ENCODE peak calls at places on chromosome X, in nine cellular contexts. I, R, A, Z, G, T, S, U and D are unnamed samples.

GRCh38 chrX:47059142-47059874 is 18.9 kb upstream of the RGN start:
- DNase-seq in I (no peak), R (no peak), A (no peak), Z (no peak), G (no peak), T (no peak), S (no peak), U (no peak), D (no peak)

GRCh38 chrX:131764224-131764623 is 220.3 kb downstream of the OR13H1 start:
- DNase-seq in I (no peak), R (no peak), A (no peak), Z (no peak), G (no peak), T (no peak), S (no peak), U (no peak), D (no peak)

GRCh38 chrX:154529206-154529612 is 13.2 kb upstream of the FAM3A start:
- DNase-seq in I (no peak), R (no peak), A (no peak), Z (no peak), G (no peak), T (peak), S (no peak), U (no peak), D (no peak)

GRCh38 chrX:2629316-2630168 is 61.6 kb upstream of the CD99 start:
- DNase-seq in I (no peak), R (no peak), A (no peak), Z (no peak), G (no peak), T (peak), S (peak), U (no peak), D (no peak)

GRCh38 chrX:151694661-151695582 is at the start of gene PRRG3:
- DNase-seq in I (no peak), R (no peak), A (no peak), Z (peak), G (peak), T (no peak), S (no peak), U (peak), D (no peak)

GRCh38 chrX:39984191-39984956 is 113.4 kb downstream of the BCOR start:
- DNase-seq in I (peak), R (no peak), A (no peak), Z (no peak), G (no peak), T (no peak), S (no peak), U (no peak), D (no peak)

GRCh38 chrX:121322159-121322558 is 274.7 kb downstream of the GLUD2 start:
- DNase-seq in I (no peak), R (no peak), A (no peak), Z (no peak), G (no peak), T (no peak), S (no peak), U (no peak), D (no peak)

GRCh38 chrX:130704053-130705038 is 198.7 kb downstream of the ENOX2 start:
- DNase-seq in I (no peak), R (no peak), A (no peak), Z (no peak), G (no peak), T (peak), S (no peak), U (no peak), D (no peak)

GRCh38 chrX:72316408-72317079 is 10.8 kb upstream of the CITED1 start:
- DNase-seq in I (no peak), R (no peak), A (no peak), Z (no peak), G (peak), T (no peak), S (no peak), U (no peak), D (no peak)

GRCh38 chrX:96407501-96407900 is 277.1 kb upstream of the DIAPH2 start:
- DNase-seq in I (no peak), R (no peak), A (no peak), Z (no peak), G (no peak), T (peak), S (no peak), U (no peak), D (no peak)

GRCh38 chrX:124530803-124531202 is 184.4 kb downstream of the SH2D1A start:
- DNase-seq in I (no peak), R (no peak), A (no peak), Z (no peak), G (no peak), T (no peak), S (no peak), U (no peak), D (no peak)

GRCh38 chrX:154313147-154313546 is 17.6 kb downstream of the TKTL1 start:
- DNase-seq in I (no peak), R (no peak), A (no peak), Z (peak), G (no peak), T (no peak), S (no peak), U (no peak), D (no peak)

GRCh38 chrX:434946-435345 is 48.2 kb upstream of the PPP2R3B start:
- DNase-seq in I (peak), R (no peak), A (no peak), Z (no peak), G (no peak), T (no peak), S (no peak), U (no peak), D (no peak)

DNA sequence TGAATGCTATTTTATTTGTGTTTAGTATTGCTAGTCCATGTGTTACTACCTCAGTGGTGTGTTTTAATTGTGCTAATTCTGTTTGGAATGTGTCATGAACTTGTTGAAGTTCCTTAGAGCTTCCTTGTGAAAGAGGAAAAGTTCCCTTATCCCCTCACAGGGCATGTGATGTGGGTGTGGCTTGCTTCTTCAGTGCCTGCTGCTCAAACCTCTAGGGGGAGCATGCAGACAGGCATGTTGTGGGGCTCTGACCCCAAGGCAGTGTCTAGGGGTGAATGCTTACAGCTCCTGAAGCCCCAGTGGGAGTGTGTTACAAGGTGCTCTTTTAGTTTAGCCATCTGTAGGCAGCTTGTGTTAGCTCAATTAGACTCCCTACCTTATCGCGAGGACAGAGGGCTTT is 86.5 kb downstream of the MAGED4 start:
- DNase-seq in I (no peak), R (no peak), A (no peak), Z (no peak), G (peak), T (peak), S (peak), U (peak), D (no peak)
- TF ChIP-seq CTCF in I (no peak), R (no peak), A (no peak), Z (peak), G (peak), T (no peak), S (no peak), U (no peak), D (peak)

GRCh38 chrX:148662014-148662413 is 161.6 kb downstream of the AFF2 start:
- DNase-seq in I (no peak), R (no peak), A (no peak), Z (no peak), G (no peak), T (no peak), S (no peak), U (no peak), D (no peak)
- TF ChIP-seq CTCF in I (no peak), R (no peak), A (no peak), Z (no peak), G (no peak), T (no peak), S (no peak), U (no peak), D (no peak)

GRCh38 chrX:16282209-16282608 is 114.9 kb downstream of the MAGEB17 start:
- DNase-seq in I (no peak), R (no peak), A (no peak), Z (no peak), G (no peak), T (no peak), S (no peak), U (no peak), D (no peak)

DNA sequence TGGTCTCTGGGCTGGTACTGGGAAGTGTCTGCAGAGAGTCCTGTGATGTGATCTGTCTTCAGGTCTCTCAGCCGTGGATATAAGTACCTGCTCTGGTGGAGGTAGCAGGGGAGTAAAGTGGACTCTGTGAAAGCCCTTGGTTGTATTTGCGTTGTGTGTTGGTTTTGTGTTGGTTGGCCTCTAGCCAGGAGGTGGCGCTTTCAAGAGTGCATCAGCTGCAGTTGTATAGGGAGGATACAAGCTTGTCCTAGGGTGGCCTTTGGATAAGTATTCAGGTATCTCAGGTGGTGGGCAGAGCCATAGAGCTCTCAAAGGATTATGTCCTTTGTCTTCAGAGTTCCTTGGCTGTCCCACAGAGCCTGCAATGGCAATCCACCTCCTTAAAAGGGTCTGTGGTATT is 111.6 kb downstream of the MAGEB17 start:
- DNase-seq in I (no peak), R (no peak), A (no peak), Z (no peak), G (peak), T (peak), S (no peak), U (no peak), D (no peak)
- TF ChIP-seq CTCF in I (no peak), R (no peak), A (no peak), Z (no peak), G (peak), T (no peak), S (no peak), U (no peak), D (no peak)

GRCh38 chrX:83469551-83469950 is 38.5 kb upstream of the POU3F4 start:
- DNase-seq in I (no peak), R (no peak), A (no peak), Z (peak), G (peak), T (peak), S (peak), U (peak), D (no peak)
- TF ChIP-seq CTCF in I (peak), R (no peak), A (no peak), Z (peak), G (peak), T (no peak), S (peak), U (peak), D (no peak)

GRCh38 chrX:38916801-38917200 is 115.5 kb downstream of the MID1IP1 start:
- DNase-seq in I (no peak), R (no peak), A (no peak), Z (no peak), G (no peak), T (no peak), S (no peak), U (no peak), D (no peak)

GRCh38 chrX:38923451-38923969 is 122.3 kb downstream of the MID1IP1 start:
- DNase-seq in I (no peak), R (no peak), A (no peak), Z (no peak), G (no peak), T (no peak), S (no peak), U (no peak), D (no peak)

GRCh38 chrX:38917954-38918353 is 116.7 kb downstream of the MID1IP1 start:
- DNase-seq in I (no peak), R (no peak), A (no peak), Z (no peak), G (no peak), T (no peak), S (no peak), U (no peak), D (no peak)

GRCh38 chrX:38919202-38919601 is 117.9 kb downstream of the MID1IP1 start:
- DNase-seq in I (no peak), R (no peak), A (no peak), Z (no peak), G (no peak), T (no peak), S (no peak), U (no peak), D (no peak)

GRCh38 chrX:38919853-38920528 is 118.7 kb downstream of the MID1IP1 start:
- DNase-seq in I (no peak), R (no peak), A (no peak), Z (no peak), G (no peak), T (no peak), S (no peak), U (no peak), D (no peak)
- TF ChIP-seq CTCF in I (no peak), R (no peak), A (no peak), Z (no peak), G (no peak), T (no peak), S (no peak), U (no peak), D (no peak)